ENCODE peak calls at places on chromosomes 1 and 21, in six cellular contexts. P, V, S, L, B and H are unnamed samples. For H3K4me1 and H3K27me3, the result is how much of the 10 kb centered on the place peaks cover.

GRCh38 chr21:31184462-31184861 is 146.2 kb upstream of the KRTAP19-8 start:
- DNase-seq in S (no peak), L (no peak), P (peak), B (no peak), V (no peak), H (no peak)

GRCh38 chr1:161091796-161092507 is 2.6 kb upstream of the NECTIN4 start:
- DNase-seq in B (peak), V (peak), P (no peak), L (no peak), S (no peak), H (no peak)

GRCh38 chr21:32065654-32066053 is 192.8 kb downstream of the HUNK start:
- DNase-seq in P (no peak), L (no peak), B (no peak), V (no peak), S (no peak), H (no peak)

GRCh38 chr1:98157524-98158293 is 236.9 kb upstream of the DPYD start:
- DNase-seq in S (no peak), P (no peak), L (no peak), B (peak), V (peak), H (no peak)

GRCh38 chr21:25901580-25901979 is 166.8 kb downstream of the GABPA start:
- DNase-seq in S (no peak), B (no peak), V (no peak), L (no peak), P (no peak), H (no peak)

GRCh38 chr1:31663622-31664452 is 19.2 kb upstream of the PEF1 start:
- DNase-seq in B (no peak), V (peak), P (peak), S (no peak), L (peak), H (peak)

GRCh38 chr1:99546432-99547416 is 99.2 kb upstream of the PALMD start:
- DNase-seq in B (peak), S (no peak), L (no peak), V (no peak), P (no peak), H (no peak)

GRCh38 chr1:47675047-47675675 is 237.3 kb downstream of the FOXD2 start:
- DNase-seq in S (no peak), P (no peak), V (no peak), L (no peak), B (no peak), H (no peak)

GRCh38 chr21:44583800-44584147 is 3.4 kb upstream of the KRTAP10-5 start:
- DNase-seq in P (no peak), B (no peak), S (no peak), V (no peak), L (no peak), H (no peak)

GRCh38 chr1:105102385-105102784 is 1352.7 kb downstream of the AMY1C start:
- DNase-seq in V (no peak), S (no peak), B (no peak), L (no peak), P (no peak), H (no peak)

GRCh38 chr1:20200966-20201365 is 14.6 kb upstream of the PLA2G2C start:
- DNase-seq in P (no peak), V (no peak), B (no peak), L (no peak), S (no peak), H (no peak)

GRCh38 chr1:245874942-245875580 is 632.0 kb downstream of the SMYD3 start:
- DNase-seq in V (peak), L (peak), B (peak), S (no peak), P (no peak), H (peak)

GRCh38 chr21:41152149-41152548 is 15.8 kb upstream of the BACE2 start:
- DNase-seq in B (no peak), V (no peak), P (no peak), S (no peak), L (no peak), H (no peak)

GRCh38 chr1:77672374-77672773 is 10.1 kb downstream of the ZZZ3 start:
- DNase-seq in B (no peak), L (no peak), S (no peak), V (no peak), P (no peak), H (no peak)

GRCh38 chr1:111878649-111879048 is 110.8 kb downstream of the KCND3 start:
- DNase-seq in B (no peak), S (no peak), V (no peak), P (no peak), L (no peak), H (no peak)

GRCh38 chr1:50420689-50421365 is 2.4 kb downstream of the DMRTA2 start:
- DNase-seq in V (no peak), P (no peak), S (no peak), B (no peak), L (no peak), H (no peak)

GRCh38 chr1:89703469-89703868 is 70.5 kb downstream of the LRRC8C start:
- DNase-seq in S (no peak), L (no peak), B (no peak), P (no peak), V (no peak), H (no peak)

GRCh38 chr1:201504799-201505504 is 2.0 kb downstream of the CSRP1 start:
- DNase-seq in P (no peak), S (no peak), L (no peak), B (no peak), V (no peak), H (peak)
- H3K4me1 ChIP-seq in P (under half), S (under half), L (half or more), B (under half), V (under half), H (under half)

GRCh38 chr1:156652992-156653355 is 11.1 kb downstream of the BCAN start:
- DNase-seq in L (no peak), B (no peak), V (no peak), P (no peak), S (no peak), H (no peak)
- H3K27me3 ChIP-seq in L (under half), B (under half), V (half or more), P (under half), S (under half), H (half or more)

GRCh38 chr1:12091191-12091590 is 28.1 kb downstream of the TNFRSF8 start:
- DNase-seq in V (no peak), B (no peak), L (no peak), S (no peak), P (no peak), H (no peak)

GRCh38 chr1:12088607-12089006 is 25.5 kb downstream of the TNFRSF8 start:
- DNase-seq in P (peak), V (no peak), B (no peak), S (no peak), L (no peak), H (no peak)

GRCh38 chr1:12094180-12094579 is 31.1 kb downstream of the TNFRSF8 start:
- DNase-seq in P (no peak), S (no peak), L (no peak), V (no peak), B (no peak), H (no peak)

GRCh38 chr1:12087797-12088314 is 24.8 kb downstream of the TNFRSF8 start:
- DNase-seq in L (no peak), V (peak), S (no peak), P (peak), B (peak), H (no peak)

DNA sequence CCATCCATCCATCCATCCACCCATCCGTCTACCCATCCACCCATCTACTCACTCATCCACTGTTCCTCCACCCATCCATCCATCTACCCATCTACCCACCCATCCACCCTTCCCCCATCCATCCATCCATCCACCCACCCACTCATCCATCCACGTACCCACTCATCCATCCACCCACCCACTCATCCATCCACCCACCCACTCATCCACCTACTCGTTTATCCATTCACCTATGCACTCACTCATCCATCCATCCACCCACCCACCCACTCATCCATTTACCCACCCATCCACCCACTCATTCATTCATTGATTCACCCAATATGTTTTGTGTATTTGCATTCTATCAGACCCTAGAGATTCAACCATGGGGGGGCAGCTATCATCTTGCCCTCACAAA is 27.2 kb downstream of the TNFRSF8 start:
- DNase-seq in P (no peak), B (no peak), L (no peak), V (no peak), S (no peak), H (no peak)
- H3K27ac ChIP-seq in P (no peak), B (no peak), L (no peak), V (no peak), S (no peak), H (no peak)

GRCh38 chr1:43858324-43858723 is 75.3 kb upstream of the ARTN start:
- DNase-seq in L (peak), S (no peak), V (peak), B (peak), P (no peak), H (peak)

GRCh38 chr1:43864111-43865045 is 69.2 kb upstream of the ARTN start:
- DNase-seq in P (no peak), L (no peak), S (no peak), B (no peak), V (peak), H (no peak)

GRCh38 chr1:43861337-43861736 is 72.3 kb upstream of the ARTN start:
- DNase-seq in V (peak), S (no peak), P (no peak), L (no peak), B (peak), H (no peak)

GRCh38 chr1:43866201-43866600 is 67.4 kb upstream of the ARTN start:
- DNase-seq in P (no peak), S (no peak), V (no peak), L (no peak), B (no peak), H (no peak)

GRCh38 chr1:43861985-43862735 is 71.4 kb upstream of the ARTN start:
- DNase-seq in P (no peak), S (no peak), V (no peak), B (no peak), L (no peak), H (no peak)
- H3K4me1 ChIP-seq in P (under half), S (under half), V (under half), B (under half), L (under half), H (under half)

DNA sequence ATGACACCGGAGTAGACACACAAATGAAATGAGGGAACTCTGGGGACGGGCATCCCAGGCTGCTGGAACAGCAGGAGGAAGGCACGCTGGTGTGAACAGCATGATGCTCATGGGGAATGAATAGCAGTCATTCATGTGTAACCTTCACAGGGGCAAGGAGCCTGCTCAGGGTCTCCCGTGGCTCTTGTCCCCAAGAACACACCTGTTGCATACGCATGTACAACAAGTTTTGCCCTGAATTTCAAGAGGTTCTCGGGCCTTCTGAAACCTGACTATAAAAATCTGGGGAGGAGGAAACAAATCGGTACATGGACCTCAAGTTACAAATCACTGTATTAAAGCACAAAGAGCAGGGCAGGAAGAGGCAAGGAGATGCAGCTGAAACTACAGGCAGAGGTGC is 93.4 kb downstream of the RRAGC start:
- DNase-seq in P (no peak), V (no peak), L (no peak), B (no peak), S (no peak), H (no peak)
- H3K27me3 ChIP-seq in P (under half), V (under half), L (under half), B (under half), S (under half), H (under half)

DNA sequence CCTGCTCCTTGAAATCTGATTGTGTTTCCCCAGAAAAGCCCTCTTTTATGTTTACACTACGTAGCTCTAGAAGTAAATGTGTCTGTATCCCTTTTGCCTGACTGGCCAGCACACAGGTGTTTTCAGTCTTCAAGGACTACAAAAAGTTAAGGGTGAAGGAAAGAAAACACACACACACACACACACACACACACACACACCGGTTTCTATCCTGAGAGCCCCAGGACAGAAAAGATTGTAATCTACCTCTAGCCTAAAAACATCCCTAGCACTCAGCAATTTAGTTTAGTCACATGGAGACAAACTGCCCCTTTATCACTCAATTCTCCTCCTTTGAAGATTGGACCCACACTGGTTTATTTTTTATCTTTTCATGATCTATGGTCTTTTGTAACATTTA is 15.7 kb upstream of the TRIM45 start:
- DNase-seq in B (no peak), P (no peak), S (no peak), L (no peak), V (no peak), H (no peak)
- H3K27ac ChIP-seq in B (no peak), P (no peak), S (no peak), L (no peak), V (no peak), H (no peak)

DNA sequence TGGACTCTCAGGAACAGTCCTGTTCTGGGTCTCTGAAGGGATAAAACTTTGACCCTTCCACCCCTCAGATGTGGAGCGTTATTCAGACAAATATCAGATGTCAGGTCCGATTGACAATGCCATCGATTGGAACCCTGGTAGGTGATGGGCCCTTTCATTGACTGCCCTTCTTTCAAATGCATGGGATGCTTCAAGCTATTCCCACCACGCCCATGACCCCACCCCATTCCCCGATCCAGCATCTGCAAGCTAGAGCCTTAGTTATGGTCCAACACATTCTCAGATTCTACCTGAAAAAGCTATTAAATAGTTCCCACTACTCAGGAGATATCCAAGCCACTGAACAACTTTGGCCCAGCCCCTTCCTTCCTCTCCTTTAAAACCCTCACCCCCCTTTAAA is 12.5 kb downstream of the POLR3GL start:
- DNase-seq in B (no peak), L (no peak), P (no peak), S (no peak), V (no peak), H (no peak)
- H3K4me1 ChIP-seq in B (under half), L (under half), P (under half), S (under half), V (under half), H (under half)

GRCh38 chr21:34513109-34513675 is 1.2 kb upstream of the KCNE1 start:
- DNase-seq in P (no peak), B (no peak), V (peak), S (no peak), L (no peak), H (no peak)
- H3K27me3 ChIP-seq in P (under half), B (under half), V (under half), S (under half), L (under half), H (under half)